ENCODE peak calls at places on chromosome 2, in ten cellular contexts. F is tibial nerve, N is AG04450, I is IMR-90, M is tibial artery, L is body of pancreas, B is testis, W is upper lobe of left lung, U is SK-N-SH, V is PC-9. Z is an unnamed sample.
A peak's percentile ranks its signal among the peaks of the same experiment; 100 is the strongest.

GRCh38 chr2:184039493-184039892 is 558.8 kb upstream of the ZNF804A start:
- DNase-seq in L (no peak), N (no peak), U (no peak), M (no peak), F (no peak), V (no peak), B (no peak), I (no peak), W (no peak), Z (no peak)

GRCh38 chr2:100757621-100758394 is 62.1 kb upstream of the NPAS2 start:
- DNase-seq in V (peak; percentile 72), M (no peak), B (no peak), L (no peak), I (peak; percentile 98), N (peak; percentile 84), F (no peak), U (no peak), W (no peak), Z (no peak)

GRCh38 chr2:28649481-28650260 is 102.0 kb upstream of the PPP1CB start:
- DNase-seq in F (no peak), L (no peak), B (no peak), I (peak; percentile 58), N (no peak), W (no peak), U (no peak), V (peak; percentile 93), M (peak; percentile 57), Z (peak; percentile 72)

GRCh38 chr2:216739035-216739434 is 43.7 kb upstream of the IGFBP5 start:
- DNase-seq in U (no peak), M (no peak), W (no peak), F (no peak), N (no peak), L (no peak), B (no peak), V (no peak), I (no peak), Z (no peak)

GRCh38 chr2:233819884-233820765 is 34.2 kb downstream of the HJURP start:
- DNase-seq in V (no peak), W (peak; percentile 10), I (no peak), F (no peak), U (no peak), L (peak; percentile 4), B (no peak), M (peak; percentile 39), N (no peak), Z (peak; percentile 58)

GRCh38 chr2:177887722-177888121 is 184.9 kb downstream of the PDE11A start:
- DNase-seq in I (no peak), V (no peak), B (no peak), U (no peak), F (no peak), M (no peak), N (no peak), W (no peak), L (no peak), Z (no peak)

GRCh38 chr2:219289537-219290361 is 10.6 kb downstream of the DNAJB2 start:
- DNase-seq in L (peak; percentile 41), B (peak; percentile 87), I (peak; percentile 95), V (no peak), W (no peak), N (peak; percentile 86), F (peak; percentile 73), U (no peak), M (peak; percentile 94), Z (peak; percentile 93)

GRCh38 chr2:20509766-20510490 is 63.1 kb downstream of the RHOB start:
- DNase-seq in V (peak; percentile 37), N (no peak), L (no peak), I (peak; percentile 49), W (peak; percentile 90), B (peak; percentile 47), F (no peak), U (no peak), M (no peak), Z (no peak)

GRCh38 chr2:905091-905832 is 45.4 kb upstream of the SNTG2 start:
- DNase-seq in F (no peak), W (no peak), I (no peak), V (no peak), M (no peak), B (no peak), N (no peak), U (no peak), L (no peak), Z (no peak)

GRCh38 chr2:54228945-54229344 is 27.1 kb downstream of the TSPYL6 start:
- DNase-seq in N (no peak), B (peak; percentile 29), L (no peak), F (no peak), W (no peak), M (peak; percentile 73), V (no peak), I (no peak), U (peak; percentile 38), Z (no peak)

GRCh38 chr2:64291181-64291580 is 147.0 kb upstream of the PELI1 start:
- DNase-seq in M (peak; percentile 83), B (no peak), U (no peak), V (peak; percentile 87), W (no peak), N (no peak), I (peak; percentile 68), L (no peak), F (no peak), Z (peak; percentile 85)

GRCh38 chr2:100767224-100767653 is 52.7 kb upstream of the NPAS2 start:
- DNase-seq in I (peak; percentile 78), W (no peak), F (no peak), U (no peak), M (no peak), V (peak; percentile 92), L (no peak), N (no peak), B (no peak), Z (no peak)

GRCh38 chr2:215171151-215171550 is 32.7 kb upstream of the ABCA12 start:
- DNase-seq in M (no peak), N (no peak), L (no peak), B (no peak), I (no peak), W (no peak), U (no peak), V (no peak), F (no peak), Z (no peak)
- TF ChIP-seq CTCF in M (no peak), N (no peak), L (no peak), B (no peak), I (no peak), W (no peak), U (no peak), V (no peak), F (no peak), Z (no peak)

DNA sequence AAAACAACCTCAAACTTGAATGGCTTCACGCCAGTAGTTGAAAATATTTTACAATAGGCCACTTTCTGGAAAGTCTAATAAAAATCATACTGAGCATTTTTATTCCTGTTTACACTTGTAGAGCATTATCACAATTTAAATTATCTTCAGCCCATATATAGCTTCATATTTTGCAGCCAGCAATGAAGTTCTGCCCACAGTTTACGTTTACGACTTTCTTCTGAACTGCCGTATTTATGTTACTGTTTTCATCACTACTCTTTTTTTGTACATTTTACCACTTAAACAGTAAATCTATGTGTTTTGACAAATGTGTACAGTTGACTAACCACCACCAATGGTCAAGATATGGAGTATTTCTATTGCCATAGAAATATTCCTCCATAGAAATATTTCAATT is 86.2 kb downstream of the COPS8 start:
- DNase-seq in N (no peak), V (no peak), U (no peak), M (no peak), I (peak; percentile 52), W (no peak), B (no peak), L (no peak), F (no peak), Z (no peak)
- H3K27ac ChIP-seq in N (peak overlapping the region; percentile 97), V (no peak overlapping the region), U (peak overlapping the region; percentile 86), M (peak overlapping the region; percentile 62), I (peak overlapping the region; percentile 99), W (peak overlapping the region; percentile 17), B (peak overlapping the region; percentile 75), L (no peak overlapping the region), F (peak overlapping the region; percentile 45), Z (peak overlapping the region; percentile 57)

GRCh38 chr2:102142829-102143449 is 393 bp downstream of the IL1R1 start:
- DNase-seq in V (no peak), M (no peak), B (peak; percentile 50), N (no peak), W (peak; percentile 42), U (no peak), F (no peak), L (no peak), I (peak; percentile 56), Z (no peak)
- H3K4me3 ChIP-seq in V (peak overlapping the region; percentile 82), M (peak overlapping the region; percentile 69), B (peak overlapping the region; percentile 63), N (peak overlapping the region; percentile 88), W (peak overlapping the region; percentile 37), U (peak overlapping the region; percentile 72), F (peak overlapping the region; percentile 37), L (peak overlapping the region; percentile 53), I (peak overlapping the region; percentile 89), Z (peak overlapping the region; percentile 93)

GRCh38 chr2:217924346-217924901 is 78.4 kb downstream of the TNS1 start:
- DNase-seq in U (no peak), M (no peak), W (no peak), L (no peak), I (no peak), N (no peak), B (no peak), F (no peak), V (no peak), Z (no peak)
- TF ChIP-seq CTCF in U (no peak), M (no peak), W (no peak), L (no peak), I (no peak), N (no peak), B (no peak), F (no peak), V (no peak), Z (no peak)

Z was measured in coronary artery.